ENCODE peak calls at places on chromosomes 12 and 14, in eight cellular contexts. D is fibroblast of the aortic adventitia, B is fibroblast of pulmonary artery, L is transverse colon, R is AG04449, A is BJ, U is lung, Y is right atrium auricular region. I is an unnamed sample.

GRCh38 chr12:46455648-46456352 is 83.2 kb upstream of the SLC38A2 start:
- DNase-seq in D (no peak), B (no peak), L (no peak), R (no peak), A (no peak), U (no peak), Y (no peak), I (no peak)

GRCh38 chr14:105419305-105420091 is at the start of gene MTA1:
- DNase-seq in D (no peak), B (no peak), L (peak), R (no peak), A (no peak), U (no peak), Y (no peak), I (peak)

GRCh38 chr12:58833844-58834243 is 86.5 kb downstream of the LRIG3 start:
- DNase-seq in D (no peak), B (no peak), L (no peak), R (no peak), A (no peak), U (no peak), Y (no peak), I (no peak)

GRCh38 chr12:96240656-96241055 is 46.5 kb downstream of the ELK3 start:
- DNase-seq in D (no peak), B (no peak), L (no peak), R (no peak), A (no peak), U (no peak), Y (no peak), I (peak)

GRCh38 chr12:59742831-59743230 is 147.0 kb downstream of the SLC16A7 start:
- DNase-seq in D (peak), B (no peak), L (no peak), R (peak), A (no peak), U (no peak), Y (no peak), I (peak)

GRCh38 chr12:69685810-69686209 is 13.3 kb downstream of the BEST3 start:
- DNase-seq in D (peak), B (peak), L (no peak), R (peak), A (no peak), U (no peak), Y (no peak), I (peak)

GRCh38 chr12:125988545-125988944 is 923.3 kb downstream of the AACS start:
- DNase-seq in D (no peak), B (no peak), L (no peak), R (no peak), A (no peak), U (no peak), Y (no peak), I (no peak)

GRCh38 chr14:101173698-101174521 is 270.4 kb upstream of the RTL1 start:
- DNase-seq in D (no peak), B (no peak), L (no peak), R (no peak), A (no peak), U (no peak), Y (no peak), I (no peak)

GRCh38 chr12:30796891-30797371 is 42.2 kb upstream of the CAPRIN2 start:
- DNase-seq in D (peak), B (peak), L (no peak), R (no peak), A (no peak), U (no peak), Y (no peak), I (peak)

GRCh38 chr12:118060301-118061010 is 523 bp downstream of the WSB2 start:
- DNase-seq in D (no peak), B (no peak), L (peak), R (no peak), A (no peak), U (peak), Y (no peak), I (no peak)

GRCh38 chr12:107759410-107759809 is 1.5 kb downstream of the PRDM4 start:
- DNase-seq in D (peak), B (peak), L (peak), R (peak), A (peak), U (no peak), Y (no peak), I (peak)

GRCh38 chr14:94481468-94482131 is 5.6 kb upstream of the SERPINA9 start:
- DNase-seq in D (peak), B (peak), L (no peak), R (peak), A (no peak), U (no peak), Y (no peak), I (no peak)

GRCh38 chr14:52895000-52895399 is 55.9 kb downstream of the FERMT2 start:
- DNase-seq in D (no peak), B (no peak), L (no peak), R (no peak), A (no peak), U (no peak), Y (no peak), I (peak)

GRCh38 chr14:33679461-33680225 is 271.2 kb downstream of the EGLN3 start:
- DNase-seq in D (peak), B (peak), L (no peak), R (no peak), A (peak), U (no peak), Y (no peak), I (peak)

GRCh38 chr14:26960049-26960688 is 362.3 kb upstream of the NOVA1 start:
- DNase-seq in D (no peak), B (no peak), L (no peak), R (no peak), A (no peak), U (no peak), Y (no peak), I (no peak)

GRCh38 chr12:124475295-124476010 is 92.0 kb downstream of the NCOR2 start:
- DNase-seq in D (no peak), B (no peak), L (no peak), R (no peak), A (no peak), U (no peak), Y (no peak), I (no peak)

GRCh38 chr14:95482967-95483842 is 33.2 kb downstream of the SYNE3 start:
- DNase-seq in D (peak), B (peak), L (peak), R (peak), A (peak), U (peak), Y (peak), I (peak)

GRCh38 chr14:61575126-61575525 is 120.2 kb upstream of the HIF1A start:
- DNase-seq in D (no peak), B (no peak), L (no peak), R (no peak), A (no peak), U (no peak), Y (no peak), I (no peak)

GRCh38 chr12:26906704-26907103 is 31.1 kb downstream of the INTS13 start:
- DNase-seq in D (no peak), B (no peak), L (no peak), R (no peak), A (no peak), U (no peak), Y (no peak), I (no peak)

GRCh38 chr14:79186523-79186922 is 1016.4 kb downstream of the NRXN3 start:
- DNase-seq in D (no peak), B (peak), L (no peak), R (no peak), A (no peak), U (no peak), Y (no peak), I (peak)

GRCh38 chr12:47679785-47680184 is 26.0 kb downstream of the RPAP3 start:
- DNase-seq in D (no peak), B (no peak), L (no peak), R (no peak), A (no peak), U (no peak), Y (no peak), I (no peak)

GRCh38 chr12:106226884-106227640 is 20.8 kb downstream of the CKAP4 start:
- DNase-seq in D (peak), B (peak), L (no peak), R (no peak), A (no peak), U (no peak), Y (peak), I (peak)

GRCh38 chr14:90986510-90986909 is 73.9 kb downstream of the RPS6KA5 start:
- DNase-seq in D (no peak), B (no peak), L (no peak), R (no peak), A (no peak), U (no peak), Y (no peak), I (no peak)

GRCh38 chr14:55913324-55914035 is 204.7 kb upstream of the PELI2 start:
- DNase-seq in D (peak), B (peak), L (no peak), R (peak), A (no peak), U (no peak), Y (peak), I (peak)

GRCh38 chr12:49369723-49370145 is 2.5 kb downstream of the SPATS2 start:
- DNase-seq in D (peak), B (peak), L (peak), R (no peak), A (no peak), U (no peak), Y (no peak), I (peak)

GRCh38 chr12:105257321-105257728 is 21.4 kb upstream of the APPL2 start:
- DNase-seq in D (peak), B (peak), L (no peak), R (peak), A (peak), U (no peak), Y (no peak), I (peak)

GRCh38 chr12:38713294-38713693 is 192.1 kb downstream of the CPNE8 start:
- DNase-seq in D (no peak), B (no peak), L (no peak), R (no peak), A (no peak), U (no peak), Y (no peak), I (no peak)

GRCh38 chr12:47388712-47389111 is 309.0 kb upstream of the AMIGO2 start:
- DNase-seq in D (no peak), B (no peak), L (no peak), R (no peak), A (no peak), U (no peak), Y (no peak), I (no peak)

GRCh38 chr14:60061371-60061770 is 30.4 kb upstream of the PCNX4 start:
- DNase-seq in D (peak), B (peak), L (no peak), R (no peak), A (peak), U (no peak), Y (no peak), I (peak)

GRCh38 chr12:6430990-6431353 is 13.8 kb upstream of the CD27 start:
- DNase-seq in D (no peak), B (no peak), L (no peak), R (no peak), A (no peak), U (no peak), Y (no peak), I (peak)

GRCh38 chr12:6432991-6433390 is 11.8 kb upstream of the CD27 start:
- DNase-seq in D (no peak), B (no peak), L (no peak), R (no peak), A (no peak), U (no peak), Y (no peak), I (no peak)

GRCh38 chr12:6428326-6428725 is 16.4 kb upstream of the CD27 start:
- DNase-seq in D (no peak), B (no peak), L (no peak), R (no peak), A (no peak), U (no peak), Y (no peak), I (no peak)

GRCh38 chr12:6426882-6427671 is 17.7 kb upstream of the CD27 start:
- DNase-seq in D (no peak), B (no peak), L (peak), R (no peak), A (no peak), U (no peak), Y (no peak), I (no peak)

GRCh38 chr12:6430124-6430989 is 14.4 kb upstream of the CD27 start:
- DNase-seq in D (peak), B (peak), L (peak), R (peak), A (peak), U (peak), Y (peak), I (peak)
- H3K4me3 ChIP-seq in D (peak), B (peak), L (no peak), R (no peak), A (no peak), U (no peak), Y (peak), I (peak)

GRCh38 chr12:12661086-12661485 is 34.9 kb downstream of the GPR19 start:
- DNase-seq in D (peak), B (peak), L (no peak), R (peak), A (peak), U (no peak), Y (no peak), I (peak)
- TF ChIP-seq CTCF in D (no peak), B (no peak), L (no peak), R (no peak), A (no peak), U (no peak), Y (no peak), I (no peak)

GRCh38 chr14:73741876-73742519 is 27.8 kb upstream of the PNMA1 start:
- DNase-seq in D (no peak), B (no peak), L (no peak), R (no peak), A (no peak), U (no peak), Y (no peak), I (no peak)
- H3K4me3 ChIP-seq in D (peak), B (peak), L (no peak), R (peak), A (peak), U (no peak), Y (peak), I (no peak)

GRCh38 chr12:13365782-13366366 is 169.3 kb downstream of the EMP1 start:
- DNase-seq in D (no peak), B (peak), L (no peak), R (no peak), A (no peak), U (no peak), Y (no peak), I (no peak)

GRCh38 chr12:13358391-13358905 is 161.9 kb downstream of the EMP1 start:
- DNase-seq in D (no peak), B (no peak), L (no peak), R (no peak), A (no peak), U (no peak), Y (no peak), I (no peak)

GRCh38 chr12:13367973-13368372 is 171.4 kb downstream of the EMP1 start:
- DNase-seq in D (no peak), B (no peak), L (no peak), R (no peak), A (no peak), U (no peak), Y (no peak), I (no peak)

GRCh38 chr12:13359636-13360035 is 163.1 kb downstream of the EMP1 start:
- DNase-seq in D (no peak), B (no peak), L (no peak), R (no peak), A (no peak), U (no peak), Y (no peak), I (no peak)

GRCh38 chr12:13362260-13362841 is 165.8 kb downstream of the EMP1 start:
- DNase-seq in D (peak), B (peak), L (peak), R (no peak), A (no peak), U (peak), Y (no peak), I (peak)
- TF ChIP-seq CTCF in D (peak), B (peak), L (peak), R (peak), A (peak), U (peak), Y (peak), I (peak)

GRCh38 chr12:57518176-57518919 is 2.0 kb downstream of the DDIT3 start:
- DNase-seq in D (peak), B (peak), L (no peak), R (no peak), A (no peak), U (no peak), Y (no peak), I (peak)
- H3K4me3 ChIP-seq in D (peak), B (peak), L (no peak), R (peak), A (peak), U (no peak), Y (peak), I (peak)

DNA sequence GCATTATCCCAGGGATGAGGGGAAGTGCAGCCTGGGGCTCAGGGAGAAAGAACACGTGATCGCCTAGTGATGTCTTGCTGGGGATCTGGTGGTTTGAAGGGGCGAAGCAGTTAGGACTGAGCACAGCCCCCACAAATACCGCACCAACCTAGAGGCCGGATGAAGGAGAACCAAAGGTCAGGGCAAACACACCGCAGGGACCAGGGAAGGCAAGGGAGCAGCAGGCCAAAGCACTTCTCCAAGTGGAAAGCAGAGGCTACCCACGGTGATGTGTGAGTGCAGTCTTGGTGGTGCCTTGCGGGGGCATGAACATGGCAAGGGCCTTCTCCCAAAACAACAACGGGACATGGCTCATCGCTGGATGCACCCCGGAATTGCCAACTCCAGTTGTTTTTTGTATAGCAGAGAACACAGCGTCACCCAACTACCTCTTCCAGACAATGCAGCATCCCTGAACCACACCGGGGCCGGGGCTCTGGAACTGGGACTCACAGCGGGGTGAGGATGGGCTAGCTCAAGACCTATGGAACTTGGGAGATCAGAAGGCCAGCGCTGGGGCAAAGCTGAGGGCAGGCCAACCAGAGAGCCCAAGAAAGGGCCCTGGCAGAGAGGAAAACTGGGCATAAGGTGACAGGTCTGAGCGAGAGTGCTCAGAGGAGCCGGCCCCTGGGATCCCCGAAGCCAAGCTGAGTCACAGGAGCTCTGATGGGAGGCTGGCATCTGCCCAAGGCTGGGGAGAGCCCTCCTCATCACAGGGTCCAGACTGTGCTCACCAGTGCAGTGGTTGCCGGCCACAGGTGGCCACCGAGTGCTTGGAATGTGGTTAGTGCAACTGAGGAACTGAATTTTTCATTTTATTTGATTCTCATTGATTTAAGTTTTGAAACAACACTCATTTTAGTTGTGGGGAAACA is 11.1 kb downstream of the GALNT16 start:
- DNase-seq in D (no peak), B (no peak), L (no peak), R (no peak), A (no peak), U (no peak), Y (no peak), I (no peak)
- TF ChIP-seq CTCF in D (no peak), B (no peak), L (no peak), R (no peak), A (no peak), U (no peak), Y (no peak), I (no peak)

GRCh38 chr14:65297744-65298143 is 114.8 kb upstream of the FUT8 start:
- DNase-seq in D (no peak), B (no peak), L (peak), R (no peak), A (no peak), U (no peak), Y (no peak), I (no peak)

GRCh38 chr14:65301862-65302539 is 110.5 kb upstream of the FUT8 start:
- DNase-seq in D (no peak), B (no peak), L (no peak), R (no peak), A (no peak), U (no peak), Y (no peak), I (no peak)

GRCh38 chr14:65302571-65303184 is 109.9 kb upstream of the FUT8 start:
- DNase-seq in D (no peak), B (no peak), L (peak), R (no peak), A (no peak), U (no peak), Y (no peak), I (no peak)

GRCh38 chr14:65296876-65297275 is 115.7 kb upstream of the FUT8 start:
- DNase-seq in D (no peak), B (no peak), L (no peak), R (no peak), A (no peak), U (no peak), Y (no peak), I (no peak)

DNA sequence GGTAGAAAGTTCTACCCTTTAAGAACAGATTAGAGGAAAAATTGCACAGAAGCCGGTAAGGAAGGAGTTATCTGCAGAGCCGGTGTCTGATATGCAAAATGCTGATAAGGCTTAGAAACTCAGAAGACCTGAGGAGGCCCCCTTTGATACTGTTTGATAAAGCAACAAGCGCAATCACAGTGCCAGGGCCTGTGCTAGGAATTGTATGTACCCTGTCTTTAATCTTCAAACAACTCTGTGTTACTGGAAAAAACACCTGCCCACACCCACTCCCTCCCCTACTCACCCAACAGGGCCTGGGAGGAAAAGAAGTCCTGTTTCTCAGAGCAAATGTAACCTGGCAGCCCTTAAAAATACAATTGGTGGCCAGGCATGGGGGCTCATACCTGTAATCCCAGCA is 112.7 kb upstream of the FUT8 start:
- DNase-seq in D (no peak), B (no peak), L (no peak), R (no peak), A (no peak), U (no peak), Y (no peak), I (no peak)
- H3K4me3 ChIP-seq in D (no peak), B (no peak), L (no peak), R (no peak), A (no peak), U (no peak), Y (no peak), I (no peak)

GRCh38 chr12:63151898-63152700 is 1.1 kb upstream of the AVPR1A start:
- DNase-seq in D (peak), B (peak), L (peak), R (no peak), A (no peak), U (no peak), Y (no peak), I (peak)
- TF ChIP-seq CTCF in D (peak), B (peak), L (peak), R (peak), A (peak), U (peak), Y (peak), I (peak)